ENCODE peak calls at places on chromosomes 2 and 18, in ten cellular contexts. R is foreskin fibroblast; G is CD8-positive, alpha-beta T cell; K is GM13976; W is right lobe of liver; L is GM12865; A is PC-3; X is B cell; D is astrocyte of the spinal cord; I is glutamatergic neuron. S is an unnamed sample.

GRCh38 chr18:26621161-26622026 is 73.0 kb upstream of the KCTD1 start:
- DNase-seq in G (no peak), I (peak), L (peak), X (no peak), W (peak), R (peak), K (peak), A (peak), D (peak), S (peak)

GRCh38 chr2:14583059-14583458 is 49.5 kb upstream of the LRATD1 start:
- DNase-seq in X (no peak), K (no peak), D (no peak), G (no peak), W (no peak), L (no peak), I (no peak), R (no peak), A (no peak), S (no peak)

GRCh38 chr18:10797882-10798281 is 272.1 kb downstream of the NAPG start:
- DNase-seq in I (peak), R (no peak), G (no peak), D (no peak), L (peak), X (no peak), W (no peak), K (no peak), A (no peak), S (no peak)

GRCh38 chr2:202007015-202008011 is 26.3 kb upstream of the FZD7 start:
- DNase-seq in L (peak), X (no peak), A (no peak), G (no peak), D (no peak), W (no peak), R (peak), K (no peak), I (no peak), S (no peak)

GRCh38 chr2:154941379-154941778 is 242.9 kb downstream of the KCNJ3 start:
- DNase-seq in D (no peak), R (no peak), K (no peak), L (no peak), G (no peak), X (no peak), I (no peak), A (no peak), W (no peak), S (no peak)

GRCh38 chr2:158391361-158391760 is 65.2 kb downstream of the CCDC148 start:
- DNase-seq in K (no peak), I (no peak), A (no peak), G (no peak), R (no peak), D (no peak), L (no peak), W (no peak), X (no peak), S (no peak)

GRCh38 chr2:68185541-68186164 is 28.0 kb downstream of the PNO1 start:
- DNase-seq in W (peak), G (peak), A (peak), R (peak), I (peak), D (peak), X (peak), L (peak), K (peak), S (peak)

GRCh38 chr18:62288669-62289016 is 36.5 kb upstream of the TNFRSF11A start:
- DNase-seq in G (no peak), K (no peak), D (no peak), R (no peak), X (peak), W (no peak), I (no peak), L (peak), A (no peak), S (no peak)

GRCh38 chr2:74188696-74189095 is 9.7 kb upstream of the MTHFD2 start:
- DNase-seq in X (no peak), W (no peak), D (no peak), R (no peak), I (no peak), K (no peak), L (no peak), A (no peak), G (no peak), S (no peak)

GRCh38 chr2:237192881-237193280 is 107.2 kb downstream of the COPS8 start:
- DNase-seq in X (no peak), G (no peak), W (no peak), L (no peak), I (no peak), D (no peak), R (no peak), A (no peak), K (no peak), S (no peak)

GRCh38 chr2:135874966-135875365 is 1.3 kb downstream of the MCM6 start:
- DNase-seq in D (no peak), R (no peak), I (no peak), A (no peak), K (no peak), L (no peak), W (no peak), G (no peak), X (no peak), S (no peak)

GRCh38 chr18:379665-380356 is 112.0 kb upstream of the THOC1 start:
- DNase-seq in I (no peak), K (no peak), W (no peak), L (no peak), G (no peak), D (no peak), X (no peak), R (no peak), A (no peak), S (no peak)

GRCh38 chr2:165406053-165406628 is 63.4 kb upstream of the CSRNP3 start:
- DNase-seq in G (no peak), D (peak), R (peak), X (no peak), I (no peak), L (no peak), K (no peak), W (no peak), A (peak), S (peak)

GRCh38 chr18:39051013-39051412 is 1485.4 kb upstream of the CELF4 start:
- DNase-seq in I (no peak), A (no peak), R (no peak), G (no peak), K (no peak), X (no peak), L (no peak), D (peak), W (no peak), S (no peak)

GRCh38 chr2:230877737-230878598 is 13.2 kb downstream of the ITM2C start:
- DNase-seq in I (no peak), X (peak), D (no peak), K (no peak), L (peak), R (no peak), W (no peak), A (no peak), G (peak), S (no peak)

GRCh38 chr2:141942006-141942789 is 188.6 kb downstream of the LRP1B start:
- DNase-seq in L (no peak), I (no peak), D (no peak), A (peak), G (no peak), W (no peak), K (no peak), X (no peak), R (peak), S (no peak)
- TF ChIP-seq CTCF in L (peak), I (peak), D (peak), A (peak), G (no peak), W (peak), K (no peak), X (no peak), R (peak), S (peak)

GRCh38 chr2:238260879-238261278 is 21.0 kb upstream of the HES6 start:
- DNase-seq in K (no peak), W (peak), X (no peak), G (no peak), R (no peak), I (peak), D (peak), L (no peak), A (no peak), S (no peak)

GRCh38 chr2:238261718-238262375 is 22.0 kb upstream of the HES6 start:
- DNase-seq in W (peak), R (no peak), I (peak), G (no peak), A (no peak), K (no peak), X (no peak), L (no peak), D (no peak), S (no peak)

GRCh38 chr2:238257786-238258700 is 18.2 kb upstream of the HES6 start:
- DNase-seq in W (peak), A (no peak), D (no peak), R (no peak), X (no peak), I (peak), L (no peak), G (no peak), K (no peak), S (no peak)

GRCh38 chr2:238256594-238257104 is 16.8 kb upstream of the HES6 start:
- DNase-seq in A (peak), W (peak), X (peak), D (peak), G (peak), R (peak), K (peak), L (peak), I (peak), S (peak)

DNA sequence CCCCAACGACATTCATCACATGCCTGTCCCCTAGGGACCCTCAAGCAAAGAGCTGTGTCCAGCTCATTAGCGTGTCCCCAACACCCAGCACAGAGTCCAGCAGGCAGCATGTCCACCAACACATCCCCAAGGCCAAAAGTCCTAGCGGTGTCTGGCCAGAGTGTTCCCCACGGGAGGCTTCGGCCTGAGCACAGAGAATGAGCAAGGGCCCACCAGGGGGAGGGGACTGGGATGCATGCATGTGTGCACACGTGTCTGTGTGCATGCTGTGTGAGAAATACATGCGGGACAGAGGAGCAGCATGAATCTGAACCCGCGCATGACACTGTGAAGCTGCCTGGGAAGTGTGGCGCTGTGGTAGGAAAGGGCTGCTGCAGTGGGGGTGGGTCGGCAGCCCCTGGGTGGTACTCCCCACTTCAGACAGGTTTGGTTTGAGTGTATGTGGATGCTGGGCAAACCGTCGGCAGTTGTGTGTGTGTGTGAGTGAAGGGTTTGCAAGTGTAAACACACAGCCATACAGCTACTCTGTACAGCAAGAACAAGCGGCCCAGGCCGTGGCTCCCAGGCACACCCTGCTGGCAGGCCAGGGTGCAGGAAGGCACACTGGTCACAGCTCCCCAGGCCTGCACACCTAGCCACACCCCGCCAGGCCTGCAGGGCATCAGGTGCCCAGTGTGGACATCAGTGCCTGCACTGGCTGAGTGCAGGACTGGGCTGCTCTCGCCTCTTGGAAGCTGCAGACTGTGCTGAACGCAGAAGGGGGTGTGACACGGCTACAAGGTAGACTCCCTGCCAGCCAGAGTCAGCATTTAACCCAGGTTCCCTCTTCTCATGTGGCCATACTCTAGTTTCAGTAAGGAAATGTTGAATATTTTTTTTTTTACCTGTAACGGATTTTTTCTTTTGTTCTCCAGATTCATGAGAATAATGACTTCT is 19.5 kb upstream of the HES6 start:
- DNase-seq in I (peak), L (no peak), W (peak), X (no peak), K (no peak), A (peak), R (no peak), D (no peak), G (no peak), S (peak)
- TF ChIP-seq CTCF in I (peak), L (peak), W (no peak), X (no peak), K (no peak), A (peak), R (no peak), D (no peak), G (no peak), S (no peak)

GRCh38 chr18:74084184-74084583 is 63.5 kb downstream of the FBXO15 start:
- DNase-seq in W (no peak), R (no peak), L (no peak), K (no peak), D (no peak), X (no peak), A (no peak), G (no peak), I (no peak), S (no peak)

GRCh38 chr18:74078257-74078656 is 69.4 kb downstream of the FBXO15 start:
- DNase-seq in X (no peak), A (no peak), K (no peak), G (no peak), L (no peak), D (no peak), I (no peak), W (no peak), R (no peak), S (no peak)

GRCh38 chr18:74083071-74083954 is 64.3 kb downstream of the FBXO15 start:
- DNase-seq in R (peak), K (no peak), X (no peak), L (no peak), G (peak), W (no peak), D (no peak), I (no peak), A (no peak), S (no peak)

GRCh38 chr18:74081966-74082365 is 65.7 kb downstream of the FBXO15 start:
- DNase-seq in I (no peak), A (no peak), G (no peak), K (no peak), L (no peak), X (no peak), D (no peak), W (no peak), R (no peak), S (peak)

DNA sequence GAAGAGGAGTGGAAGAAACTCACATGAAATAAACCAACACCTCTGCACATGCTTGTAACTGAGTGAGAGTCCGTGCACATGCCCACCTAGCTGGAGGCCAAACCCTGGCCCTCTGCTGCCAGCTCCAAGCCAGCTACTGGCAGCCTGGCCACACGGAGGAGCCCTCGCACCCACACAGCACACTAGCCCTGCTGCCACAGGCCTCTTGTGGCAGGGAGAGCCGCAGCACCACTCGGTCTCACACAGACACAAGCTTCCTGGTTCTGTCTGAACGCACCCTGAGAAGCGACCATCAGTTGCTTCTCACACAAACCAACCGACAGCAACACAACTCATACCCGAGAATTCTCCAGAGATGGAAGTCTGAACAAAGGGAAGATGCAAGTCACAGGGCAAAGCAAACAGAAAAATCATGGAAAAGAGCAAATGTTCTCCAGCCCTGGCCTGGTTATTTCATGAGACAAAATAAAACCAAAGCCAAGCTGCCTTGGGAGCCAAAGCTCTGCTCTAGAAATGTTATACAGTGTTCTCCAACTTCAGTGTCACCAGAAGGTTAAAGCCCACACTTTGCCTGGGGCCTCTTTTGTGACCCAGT is 65.1 kb downstream of the FBXO15 start:
- DNase-seq in I (peak), G (peak), R (peak), D (peak), L (peak), A (peak), W (peak), K (peak), X (peak), S (peak)
- TF ChIP-seq CTCF in I (no peak), G (no peak), R (peak), D (peak), L (peak), A (peak), W (peak), K (peak), X (peak), S (peak)

GRCh38 chr2:139359818-139360217 is 579.6 kb upstream of the NXPH2 start:
- DNase-seq in X (no peak), L (no peak), W (no peak), A (no peak), R (no peak), K (no peak), G (no peak), I (no peak), D (no peak), S (no peak)
- TF ChIP-seq CTCF in X (no peak), L (no peak), W (no peak), A (no peak), R (no peak), K (no peak), G (no peak), I (no peak), D (no peak), S (no peak)